ENCODE peak calls at places on chromosome 15, in seven cellular contexts. I is right cardiac atrium, U is NCI-H1436, G is fibroblast of lung, D is H54, P is LoVo, W is posterior vena cava. M is an unnamed sample.

GRCh38 chr15:49387471-49387870 is 35.6 kb upstream of the FGF7 start:
- DNase-seq in I (no peak), U (no peak), P (no peak), W (no peak), D (no peak), G (no peak), M (no peak)

GRCh38 chr15:49842331-49842730 is 221.5 kb downstream of the DTWD1 start:
- DNase-seq in U (no peak), I (no peak), G (no peak), P (no peak), W (no peak), D (no peak), M (no peak)

GRCh38 chr15:101558217-101558941 is 68.9 kb upstream of the PCSK6 start:
- DNase-seq in G (no peak), I (no peak), P (no peak), D (no peak), W (no peak), U (no peak), M (no peak)

GRCh38 chr15:43932907-43933306 is 106.1 kb downstream of the WDR76 start:
- DNase-seq in G (no peak), U (peak), W (no peak), I (no peak), P (no peak), D (no peak), M (no peak)

GRCh38 chr15:101003706-101004105 is 84.5 kb downstream of the LRRK1 start:
- DNase-seq in U (no peak), W (peak), D (no peak), P (no peak), I (no peak), G (no peak), M (no peak)

GRCh38 chr15:65355173-65355982 is 22.4 kb downstream of the IGDCC3 start:
- DNase-seq in W (peak), I (no peak), U (no peak), G (no peak), D (no peak), P (no peak), M (no peak)

GRCh38 chr15:55250951-55251350 is 38.7 kb downstream of the RAB27A start:
- DNase-seq in I (no peak), G (no peak), W (no peak), U (no peak), P (no peak), D (no peak), M (no peak)

GRCh38 chr15:101499863-101500713 is 10.6 kb upstream of the PCSK6 start:
- DNase-seq in D (no peak), I (peak), G (no peak), U (no peak), P (no peak), W (no peak), M (no peak)

GRCh38 chr15:99209326-99209725 is 40.1 kb downstream of the TTC23 start:
- DNase-seq in P (no peak), I (peak), D (no peak), W (no peak), G (no peak), U (no peak), M (no peak)

GRCh38 chr15:98900382-98900781 is 107.2 kb downstream of the PGPEP1L start:
- DNase-seq in P (no peak), G (peak), D (no peak), W (no peak), I (no peak), U (no peak), M (no peak)

GRCh38 chr15:48993411-48993810 is 29.7 kb upstream of the SHC4 start:
- DNase-seq in G (no peak), D (no peak), U (no peak), I (no peak), W (no peak), P (no peak), M (no peak)

GRCh38 chr15:92392966-92393286 is 755 bp upstream of the ST8SIA2 start:
- DNase-seq in U (no peak), P (no peak), I (no peak), W (no peak), D (no peak), G (no peak), M (no peak)

GRCh38 chr15:48872632-48873031 is 5.3 kb upstream of the EID1 start:
- DNase-seq in G (no peak), I (no peak), W (no peak), U (no peak), P (no peak), D (no peak), M (no peak)

GRCh38 chr15:29452881-29453731 is 183.5 kb upstream of the NSMCE3 start:
- DNase-seq in U (no peak), G (no peak), I (no peak), W (no peak), P (peak), D (no peak), M (no peak)

GRCh38 chr15:74320358-74321247 is 46.8 kb downstream of the CYP11A1 start:
- DNase-seq in P (peak), G (peak), U (peak), I (peak), D (no peak), W (no peak), M (peak)

GRCh38 chr15:70528816-70529215 is 234.5 kb downstream of the UACA start:
- DNase-seq in U (no peak), P (no peak), I (no peak), W (no peak), D (no peak), G (no peak), M (no peak)

GRCh38 chr15:76209948-76210347 is 101.3 kb downstream of the ETFA start:
- DNase-seq in U (no peak), D (no peak), G (no peak), W (no peak), P (no peak), I (no peak), M (no peak)

GRCh38 chr15:73765778-73766177 is 12.6 kb upstream of the INSYN1 start:
- DNase-seq in W (no peak), G (no peak), D (no peak), I (no peak), U (no peak), P (no peak), M (no peak)

GRCh38 chr15:45573961-45574629 is 13.1 kb upstream of the BLOC1S6 start:
- DNase-seq in G (no peak), D (no peak), W (no peak), I (no peak), U (peak), P (peak), M (no peak)

GRCh38 chr15:88476635-88477038 is 9.1 kb downstream of the MRPS11 start:
- DNase-seq in D (peak), U (peak), I (no peak), P (no peak), G (peak), W (no peak), M (peak)

GRCh38 chr15:31327674-31328424 is 1.2 kb downstream of the KLF13 start:
- DNase-seq in P (peak), U (peak), I (peak), D (peak), G (peak), W (peak), M (no peak)

GRCh38 chr15:84749111-84749991 is 959 bp downstream of the ZNF592 start:
- DNase-seq in P (peak), D (no peak), W (no peak), U (no peak), I (peak), G (peak), M (no peak)

GRCh38 chr15:87604857-87605446 is 651.6 kb downstream of the NTRK3 start:
- DNase-seq in I (no peak), P (no peak), U (peak), G (peak), D (no peak), W (no peak), M (no peak)

GRCh38 chr15:89998141-89998661 is 2.9 kb upstream of the ZNF710 start:
- DNase-seq in U (no peak), G (peak), I (no peak), D (peak), P (peak), W (no peak), M (no peak)

GRCh38 chr15:65132841-65133549 is 613 bp downstream of the PDCD7 start:
- DNase-seq in I (peak), G (peak), W (peak), P (peak), U (no peak), D (peak), M (peak)

GRCh38 chr15:39743611-39744010 is 39.0 kb downstream of the FSIP1 start:
- DNase-seq in G (no peak), I (no peak), U (no peak), W (no peak), D (no peak), P (no peak), M (no peak)

GRCh38 chr15:29088666-29089065 is 181.0 kb downstream of the NSMCE3 start:
- DNase-seq in D (no peak), I (no peak), W (peak), P (no peak), U (no peak), G (no peak), M (no peak)

GRCh38 chr15:62307551-62307950 is 142.5 kb upstream of the C2CD4B start:
- DNase-seq in W (no peak), D (peak), U (no peak), G (no peak), P (no peak), I (no peak), M (peak)

GRCh38 chr15:85094685-85095084 is 113.0 kb downstream of the PDE8A start:
- DNase-seq in I (no peak), D (peak), G (peak), P (no peak), U (no peak), W (no peak), M (peak)

GRCh38 chr15:79515628-79516027 is 83.5 kb downstream of the MINAR1 start:
- DNase-seq in D (no peak), I (no peak), U (no peak), W (no peak), G (no peak), P (no peak), M (no peak)

GRCh38 chr15:41558400-41559238 is at the start of gene TYRO3:
- DNase-seq in I (peak), W (peak), U (peak), G (peak), D (peak), P (peak), M (no peak)

GRCh38 chr15:83710452-83710851 is 56.5 kb downstream of the ADAMTSL3 start:
- DNase-seq in G (no peak), D (no peak), U (no peak), I (no peak), P (no peak), W (no peak), M (no peak)

GRCh38 chr15:51200791-51201190 is 106.1 kb upstream of the TNFAIP8L3 start:
- DNase-seq in I (no peak), W (no peak), G (no peak), D (no peak), U (no peak), P (no peak), M (no peak)

GRCh38 chr15:36658905-36659304 is 79.5 kb downstream of the CDIN1 start:
- DNase-seq in D (no peak), P (no peak), G (no peak), I (no peak), W (no peak), U (no peak), M (no peak)

GRCh38 chr15:92166029-92166428 is 227.7 kb upstream of the ST8SIA2 start:
- DNase-seq in U (no peak), G (no peak), P (no peak), W (no peak), I (no peak), D (no peak), M (no peak)

M was measured in stromal cell of bone marrow.